ENCODE peak calls at places on chromosomes 11 and 22, in five cellular contexts. J is brain microvascular endothelial cell, Y is AG04450, E is MM.1S, A is body of pancreas. F is an unnamed sample.

GRCh38 chr22:27215826-27216320 is 558.5 kb downstream of the MIAT start:
- DNase-seq in A (no peak), J (no peak), E (no peak), Y (no peak), F (no peak)

GRCh38 chr22:38177926-38178604 is 3.6 kb downstream of the PLA2G6 start:
- DNase-seq in Y (peak; percentile 53), A (no peak), E (no peak), J (peak; percentile 87), F (no peak)

GRCh38 chr11:22703040-22703439 is 36.6 kb downstream of the GAS2 start:
- DNase-seq in Y (peak; percentile 46), A (peak; percentile 37), J (peak; percentile 63), E (no peak), F (peak; percentile 5)

GRCh38 chr11:4916581-4916980 is 2.6 kb downstream of the OR51G2 start:
- DNase-seq in A (no peak), E (no peak), Y (no peak), J (no peak), F (no peak)

GRCh38 chr11:980438-981365 is 55.0 kb downstream of the AP2A2 start:
- DNase-seq in A (no peak), Y (no peak), E (no peak), J (no peak), F (no peak)

GRCh38 chr11:34679681-34680080 is 58.8 kb downstream of the EHF start:
- DNase-seq in J (no peak), Y (no peak), E (no peak), A (no peak), F (no peak)

GRCh38 chr11:45621541-45621940 is 43.9 kb downstream of the CHST1 start:
- DNase-seq in E (no peak), Y (no peak), A (no peak), J (no peak), F (no peak)

GRCh38 chr11:122229611-122230386 is 113.8 kb upstream of the BLID start:
- DNase-seq in E (no peak), A (no peak), J (no peak), Y (no peak), F (no peak)

GRCh38 chr11:31779268-31779879 is 31.7 kb downstream of the PAX6 start:
- DNase-seq in E (no peak), A (no peak), J (peak; percentile 57), Y (peak; percentile 43), F (no peak)

GRCh38 chr22:37518509-37519267 is 527 bp downstream of the CARD10 start:
- DNase-seq in J (no peak), E (no peak), A (no peak), Y (no peak), F (no peak)

GRCh38 chr22:36464715-36465231 is 16.7 kb downstream of the TXN2 start:
- DNase-seq in A (peak; percentile 49), J (no peak), Y (no peak), E (no peak), F (no peak)

GRCh38 chr11:75214411-75214821 is 26.2 kb upstream of the TPBGL start:
- DNase-seq in A (peak; percentile 81), E (peak; percentile 75), J (peak; percentile 80), Y (peak; percentile 32), F (peak; percentile 70)

GRCh38 chr11:61505640-61506155 is 2.9 kb upstream of the LRRC10B start:
- DNase-seq in E (no peak), Y (no peak), J (no peak), A (no peak), F (no peak)

GRCh38 chr11:124961972-124962609 is 8.1 kb downstream of the CCDC15 start:
- DNase-seq in J (peak; percentile 78), Y (peak; percentile 74), A (no peak), E (peak; percentile 77), F (peak; percentile 69)

GRCh38 chr11:68127791-68128681 is 6.8 kb upstream of the CHKA start:
- DNase-seq in J (no peak), E (no peak), A (peak; percentile 90), Y (peak; percentile 23), F (no peak)

GRCh38 chr11:61160487-61161189 is 588 bp downstream of the VPS37C start:
- DNase-seq in J (no peak), Y (no peak), A (no peak), E (no peak), F (no peak)

GRCh38 chr11:128886401-128887119 is 4.6 kb upstream of the KCNJ5 start:
- DNase-seq in E (peak; percentile 25), Y (no peak), A (peak; percentile 77), J (no peak), F (no peak)
- TF ChIP-seq CTCF in E (peak; percentile 23), Y (peak; percentile 13), A (peak; percentile 65), J (peak; percentile 57), F (no peak)

DNA sequence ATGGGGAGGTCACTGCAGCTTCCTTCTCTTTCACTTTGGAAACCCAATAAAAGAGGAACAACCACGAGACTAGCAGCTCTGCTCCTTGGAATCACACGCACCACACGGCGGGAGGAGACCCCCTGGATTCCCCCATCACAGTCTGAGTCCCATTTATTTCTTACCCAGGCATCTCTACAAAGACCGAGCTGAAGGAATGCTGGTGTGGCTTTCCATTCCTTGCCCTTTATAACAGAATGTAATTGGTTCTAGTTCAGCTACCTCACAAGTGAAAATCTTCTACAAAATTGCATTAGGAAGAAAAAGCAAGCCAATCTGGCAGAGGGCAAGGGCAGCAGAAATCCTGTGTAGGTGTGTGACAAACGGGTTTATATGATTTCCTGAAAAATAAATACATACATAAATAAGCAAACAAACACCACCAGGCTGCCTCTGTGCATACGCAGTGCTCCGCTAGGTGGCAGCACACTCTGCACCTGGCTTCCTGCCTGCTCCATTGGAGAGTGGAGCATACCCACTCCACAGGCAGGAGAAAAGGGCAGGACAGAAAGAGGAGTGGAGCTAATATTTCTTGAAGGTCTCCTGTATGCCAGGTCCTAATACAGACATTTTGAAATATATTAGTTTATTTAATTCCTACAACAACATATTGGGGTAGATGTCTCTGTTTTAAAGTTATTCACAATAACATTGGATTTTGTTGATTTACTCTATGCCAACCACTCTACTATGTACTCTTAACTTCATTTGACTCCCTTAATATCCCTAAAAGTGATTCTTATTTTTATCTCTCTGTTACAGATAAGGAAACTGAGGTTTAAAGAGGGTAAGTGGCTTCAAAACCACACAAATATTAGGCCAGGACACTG is 673.1 kb downstream of the KCNA4 start:
- DNase-seq in J (peak; percentile 50), E (peak; percentile 52), A (peak; percentile 67), Y (no peak), F (peak; percentile 49)
- TF ChIP-seq CTCF in J (peak; percentile 99), E (peak; percentile 96), A (peak; percentile 66), Y (peak; percentile 77), F (peak; percentile 89)

GRCh38 chr11:15901790-15902189 is 454.6 kb downstream of the SOX6 start:
- DNase-seq in Y (no peak), A (no peak), J (no peak), E (no peak), F (no peak)

GRCh38 chr11:15903246-15903645 is 453.1 kb downstream of the SOX6 start:
- DNase-seq in Y (no peak), E (no peak), A (no peak), J (no peak), F (no peak)

GRCh38 chr11:15905334-15905733 is 451.0 kb downstream of the SOX6 start:
- DNase-seq in J (no peak), E (no peak), A (no peak), Y (no peak), F (no peak)

GRCh38 chr11:15897211-15897960 is 459.0 kb downstream of the SOX6 start:
- DNase-seq in A (no peak), E (no peak), J (peak; percentile 60), Y (peak; percentile 7), F (no peak)

GRCh38 chr11:15901046-15901445 is 455.3 kb downstream of the SOX6 start:
- DNase-seq in J (no peak), Y (no peak), A (peak; percentile 29), E (no peak), F (no peak)
- TF ChIP-seq CTCF in J (peak; percentile 12), Y (no peak), A (peak; percentile 29), E (no peak), F (no peak)

GRCh38 chr22:49515486-49515885 is 312.2 kb downstream of the BRD1 start:
- DNase-seq in J (no peak), Y (no peak), A (no peak), E (no peak), F (no peak)
- TF ChIP-seq CTCF in J (no peak), Y (no peak), A (no peak), E (no peak), F (no peak)

GRCh38 chr22:25406510-25407210 is 157.8 kb upstream of the GRK3 start:
- DNase-seq in E (no peak), Y (no peak), J (no peak), A (no peak), F (no peak)
- TF ChIP-seq CTCF in E (no peak), Y (no peak), J (no peak), A (no peak), F (no peak)